ENCODE peak calls at places on chromosome 21, in seven cellular contexts. One of them, this sample, is unnamed.

GRCh38 chr21:10521091-10521598 is at the start of gene TPTE:
- DNase-seq in GM06990: peak; percentile 4
- DNase-seq in ovary: no peak
- DNase-seq in A549: no peak
- DNase-seq in Peyer's patch: no peak
- DNase-seq in fibroblast of mammary gland: no peak
- DNase-seq in upper lobe of right lung: no peak
- DNase-seq in this sample: no peak

GRCh38 chr21:14900058-14900457 is 164.7 kb downstream of the NRIP1 start:
- DNase-seq in GM06990: no peak
- DNase-seq in upper lobe of right lung: no peak
- DNase-seq in Peyer's patch: no peak
- DNase-seq in A549: no peak
- DNase-seq in ovary: no peak
- DNase-seq in fibroblast of mammary gland: peak; percentile 75
- DNase-seq in this sample: peak; percentile 57

GRCh38 chr21:46604975-46605758 is at the start of gene S100B:
- DNase-seq in A549: no peak
- DNase-seq in ovary: no peak
- DNase-seq in fibroblast of mammary gland: no peak
- DNase-seq in upper lobe of right lung: peak; percentile 56
- DNase-seq in Peyer's patch: no peak
- DNase-seq in GM06990: no peak
- DNase-seq in this sample: no peak

GRCh38 chr21:35468991-35469390 is 419.9 kb upstream of the RUNX1 start:
- DNase-seq in fibroblast of mammary gland: no peak
- DNase-seq in A549: no peak
- DNase-seq in GM06990: no peak
- DNase-seq in ovary: no peak
- DNase-seq in upper lobe of right lung: no peak
- DNase-seq in Peyer's patch: no peak
- DNase-seq in this sample: no peak

GRCh38 chr21:22106720-22107410 is 1108.7 kb downstream of the NCAM2 start:
- DNase-seq in upper lobe of right lung: no peak
- DNase-seq in A549: no peak
- DNase-seq in GM06990: no peak
- DNase-seq in Peyer's patch: no peak
- DNase-seq in ovary: no peak
- DNase-seq in fibroblast of mammary gland: no peak
- DNase-seq in this sample: no peak

GRCh38 chr21:31623664-31624063 is 35.8 kb upstream of the SOD1 start:
- DNase-seq in GM06990: no peak
- DNase-seq in upper lobe of right lung: no peak
- DNase-seq in A549: no peak
- DNase-seq in Peyer's patch: no peak
- DNase-seq in ovary: no peak
- DNase-seq in fibroblast of mammary gland: no peak
- DNase-seq in this sample: no peak

GRCh38 chr21:35530726-35531125 is 481.6 kb upstream of the RUNX1 start:
- DNase-seq in fibroblast of mammary gland: no peak
- DNase-seq in A549: no peak
- DNase-seq in Peyer's patch: no peak
- DNase-seq in GM06990: no peak
- DNase-seq in ovary: no peak
- DNase-seq in upper lobe of right lung: no peak
- DNase-seq in this sample: no peak

GRCh38 chr21:26047279-26047967 is 123.1 kb downstream of the APP start:
- DNase-seq in A549: no peak
- DNase-seq in upper lobe of right lung: no peak
- DNase-seq in GM06990: no peak
- DNase-seq in fibroblast of mammary gland: no peak
- DNase-seq in ovary: no peak
- DNase-seq in Peyer's patch: no peak
- DNase-seq in this sample: no peak

GRCh38 chr21:31558839-31559367 is 100.6 kb upstream of the SOD1 start:
- DNase-seq in fibroblast of mammary gland: peak; percentile 90
- DNase-seq in GM06990: peak; percentile 84
- DNase-seq in A549: peak; percentile 88
- DNase-seq in upper lobe of right lung: peak; percentile 86
- DNase-seq in ovary: peak; percentile 79
- DNase-seq in Peyer's patch: peak; percentile 78
- DNase-seq in this sample: peak; percentile 95

GRCh38 chr21:42556476-42556875 is 42.8 kb downstream of the SLC37A1 start:
- DNase-seq in A549: no peak
- DNase-seq in GM06990: no peak
- DNase-seq in fibroblast of mammary gland: no peak
- DNase-seq in Peyer's patch: no peak
- DNase-seq in ovary: no peak
- DNase-seq in upper lobe of right lung: peak; percentile 15
- DNase-seq in this sample: no peak

GRCh38 chr21:27425172-27425571 is 458.3 kb upstream of the ADAMTS5 start:
- DNase-seq in A549: no peak
- DNase-seq in GM06990: no peak
- DNase-seq in Peyer's patch: no peak
- DNase-seq in ovary: no peak
- DNase-seq in upper lobe of right lung: no peak
- DNase-seq in fibroblast of mammary gland: no peak
- DNase-seq in this sample: peak; percentile 4

GRCh38 chr21:26169611-26170470 is 729 bp downstream of the APP start:
- DNase-seq in A549: peak; percentile 58
- DNase-seq in Peyer's patch: peak; percentile 21
- DNase-seq in ovary: peak; percentile 64
- DNase-seq in upper lobe of right lung: peak; percentile 82
- DNase-seq in fibroblast of mammary gland: peak; percentile 68
- DNase-seq in GM06990: peak; percentile 67
- DNase-seq in this sample: peak; percentile 55

GRCh38 chr21:31801551-31802234 is 69.8 kb upstream of the SCAF4 start:
- DNase-seq in Peyer's patch: no peak
- DNase-seq in ovary: no peak
- DNase-seq in GM06990: no peak
- DNase-seq in A549: no peak
- DNase-seq in upper lobe of right lung: no peak
- DNase-seq in fibroblast of mammary gland: no peak
- DNase-seq in this sample: no peak

GRCh38 chr21:46150491-46151121 is 4.8 kb downstream of the FTCD start:
- DNase-seq in A549: no peak
- DNase-seq in upper lobe of right lung: peak; percentile 57
- DNase-seq in ovary: peak; percentile 20
- DNase-seq in Peyer's patch: no peak
- DNase-seq in GM06990: peak; percentile 3
- DNase-seq in fibroblast of mammary gland: peak; percentile 7
- DNase-seq in this sample: no peak

GRCh38 chr21:39188521-39189139 is 5.4 kb upstream of the PSMG1 start:
- DNase-seq in ovary: no peak
- DNase-seq in Peyer's patch: no peak
- DNase-seq in A549: no peak
- DNase-seq in GM06990: no peak
- DNase-seq in upper lobe of right lung: no peak
- DNase-seq in fibroblast of mammary gland: no peak
- DNase-seq in this sample: no peak

GRCh38 chr21:36065497-36066036 is 4.3 kb upstream of the CBR1 start:
- DNase-seq in fibroblast of mammary gland: peak; percentile 80
- DNase-seq in GM06990: no peak
- DNase-seq in A549: no peak
- DNase-seq in Peyer's patch: no peak
- DNase-seq in ovary: no peak
- DNase-seq in upper lobe of right lung: no peak
- DNase-seq in this sample: peak; percentile 66

GRCh38 chr21:26385721-26386120 is 187.4 kb downstream of the CYYR1 start:
- DNase-seq in GM06990: no peak
- DNase-seq in A549: no peak
- DNase-seq in ovary: no peak
- DNase-seq in fibroblast of mammary gland: peak; percentile 60
- DNase-seq in upper lobe of right lung: no peak
- DNase-seq in Peyer's patch: no peak
- DNase-seq in this sample: peak; percentile 65

GRCh38 chr21:27391990-27392389 is 425.1 kb upstream of the ADAMTS5 start:
- DNase-seq in Peyer's patch: no peak
- DNase-seq in upper lobe of right lung: no peak
- DNase-seq in ovary: no peak
- DNase-seq in A549: no peak
- DNase-seq in fibroblast of mammary gland: no peak
- DNase-seq in GM06990: no peak
- DNase-seq in this sample: no peak

GRCh38 chr21:27219068-27219467 is 252.2 kb upstream of the ADAMTS5 start:
- DNase-seq in upper lobe of right lung: no peak
- DNase-seq in GM06990: no peak
- DNase-seq in A549: no peak
- DNase-seq in fibroblast of mammary gland: peak; percentile 86
- DNase-seq in ovary: no peak
- DNase-seq in Peyer's patch: no peak
- DNase-seq in this sample: peak; percentile 73

GRCh38 chr21:28509031-28509430 is 483.6 kb downstream of the LTN1 start:
- DNase-seq in A549: no peak
- DNase-seq in GM06990: no peak
- DNase-seq in Peyer's patch: no peak
- DNase-seq in fibroblast of mammary gland: no peak
- DNase-seq in upper lobe of right lung: no peak
- DNase-seq in ovary: no peak
- DNase-seq in this sample: no peak

GRCh38 chr21:45910155-45910547 is 71.4 kb upstream of the COL6A1 start:
- DNase-seq in ovary: no peak
- DNase-seq in A549: no peak
- DNase-seq in fibroblast of mammary gland: no peak
- DNase-seq in Peyer's patch: no peak
- DNase-seq in GM06990: no peak
- DNase-seq in upper lobe of right lung: no peak
- DNase-seq in this sample: no peak

GRCh38 chr21:43764576-43765495 is 11.3 kb downstream of the CSTB start:
- DNase-seq in Peyer's patch: no peak
- DNase-seq in GM06990: no peak
- DNase-seq in upper lobe of right lung: no peak
- DNase-seq in ovary: no peak
- DNase-seq in A549: no peak
- DNase-seq in fibroblast of mammary gland: peak; percentile 59
- DNase-seq in this sample: no peak

GRCh38 chr21:40047993-40048730 is 180.9 kb downstream of the PCP4 start:
- DNase-seq in GM06990: no peak
- DNase-seq in fibroblast of mammary gland: no peak
- DNase-seq in A549: no peak
- DNase-seq in ovary: no peak
- DNase-seq in upper lobe of right lung: no peak
- DNase-seq in Peyer's patch: no peak
- DNase-seq in this sample: peak; percentile 38

GRCh38 chr21:35179990-35180557 is 131.0 kb upstream of the RUNX1 start:
- DNase-seq in upper lobe of right lung: no peak
- DNase-seq in ovary: no peak
- DNase-seq in A549: no peak
- DNase-seq in GM06990: no peak
- DNase-seq in fibroblast of mammary gland: peak; percentile 85
- DNase-seq in Peyer's patch: no peak
- DNase-seq in this sample: peak; percentile 57

GRCh38 chr21:35226960-35227741 is 178.0 kb upstream of the RUNX1 start:
- DNase-seq in GM06990: peak; percentile 66
- DNase-seq in fibroblast of mammary gland: no peak
- DNase-seq in A549: no peak
- DNase-seq in Peyer's patch: peak; percentile 71
- DNase-seq in upper lobe of right lung: no peak
- DNase-seq in ovary: no peak
- DNase-seq in this sample: no peak

GRCh38 chr21:44790401-44790800 is 11.2 kb downstream of the UBE2G2 start:
- DNase-seq in upper lobe of right lung: no peak
- DNase-seq in fibroblast of mammary gland: no peak
- DNase-seq in Peyer's patch: no peak
- DNase-seq in GM06990: no peak
- DNase-seq in ovary: no peak
- DNase-seq in A549: no peak
- DNase-seq in this sample: no peak
- H3K4me3 ChIP-seq in upper lobe of right lung: no peak overlapping the region
- H3K4me3 ChIP-seq in fibroblast of mammary gland: no peak overlapping the region
- H3K4me3 ChIP-seq in Peyer's patch: no peak overlapping the region
- H3K4me3 ChIP-seq in GM06990: no peak overlapping the region
- H3K4me3 ChIP-seq in ovary: no peak overlapping the region
- H3K4me3 ChIP-seq in A549: no peak overlapping the region
- H3K4me3 ChIP-seq in this sample: no peak overlapping the region

GRCh38 chr21:37166733-37167132 is 93.7 kb downstream of the TTC3 start:
- DNase-seq in Peyer's patch: no peak
- DNase-seq in A549: peak; percentile 12
- DNase-seq in GM06990: no peak
- DNase-seq in ovary: no peak
- DNase-seq in fibroblast of mammary gland: no peak
- DNase-seq in upper lobe of right lung: no peak
- DNase-seq in this sample: peak; percentile 36
- TF ChIP-seq CTCF in Peyer's patch: peak; percentile 7
- TF ChIP-seq CTCF in A549: peak; percentile 27
- TF ChIP-seq CTCF in GM06990: peak; percentile 35
- TF ChIP-seq CTCF in ovary: no peak
- TF ChIP-seq CTCF in fibroblast of mammary gland: no peak
- TF ChIP-seq CTCF in upper lobe of right lung: peak; percentile 8
- TF ChIP-seq CTCF in this sample: peak; percentile 39

GRCh38 chr21:34022557-34023335 is 50.6 kb upstream of the MRPS6 start:
- DNase-seq in GM06990: peak; percentile 41
- DNase-seq in fibroblast of mammary gland: no peak
- DNase-seq in ovary: no peak
- DNase-seq in upper lobe of right lung: no peak
- DNase-seq in A549: no peak
- DNase-seq in Peyer's patch: peak; percentile 47
- DNase-seq in this sample: no peak

GRCh38 chr21:34021726-34022125 is 51.7 kb upstream of the MRPS6 start:
- DNase-seq in upper lobe of right lung: no peak
- DNase-seq in ovary: no peak
- DNase-seq in GM06990: no peak
- DNase-seq in Peyer's patch: no peak
- DNase-seq in fibroblast of mammary gland: no peak
- DNase-seq in A549: no peak
- DNase-seq in this sample: peak; percentile 8

GRCh38 chr21:34023691-34024381 is 49.5 kb upstream of the MRPS6 start:
- DNase-seq in GM06990: no peak
- DNase-seq in Peyer's patch: no peak
- DNase-seq in upper lobe of right lung: no peak
- DNase-seq in fibroblast of mammary gland: no peak
- DNase-seq in A549: no peak
- DNase-seq in ovary: no peak
- DNase-seq in this sample: no peak

GRCh38 chr21:34020934-34021553 is 52.3 kb upstream of the MRPS6 start:
- DNase-seq in A549: no peak
- DNase-seq in fibroblast of mammary gland: no peak
- DNase-seq in GM06990: no peak
- DNase-seq in Peyer's patch: no peak
- DNase-seq in ovary: no peak
- DNase-seq in upper lobe of right lung: no peak
- DNase-seq in this sample: no peak

DNA sequence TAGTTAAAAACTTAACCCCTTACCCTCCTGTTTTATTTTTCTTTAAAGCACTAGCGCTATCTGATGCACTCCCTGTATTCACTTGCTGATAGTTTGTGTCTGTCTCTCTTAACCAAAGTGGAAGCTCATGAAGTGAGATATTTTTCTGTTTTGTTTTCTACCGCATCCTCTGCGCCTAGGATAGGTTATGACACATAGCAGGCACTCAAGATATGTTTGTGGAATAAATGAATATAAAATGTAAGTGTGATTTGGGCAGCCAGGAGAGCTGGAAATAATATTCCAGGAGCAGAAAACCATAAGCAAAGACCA is 49.0 kb upstream of the MRPS6 start:
- DNase-seq in fibroblast of mammary gland: no peak
- DNase-seq in Peyer's patch: no peak
- DNase-seq in GM06990: no peak
- DNase-seq in ovary: no peak
- DNase-seq in upper lobe of right lung: no peak
- DNase-seq in A549: no peak
- DNase-seq in this sample: no peak
- H3K4me3 ChIP-seq in fibroblast of mammary gland: no peak overlapping the region
- H3K4me3 ChIP-seq in Peyer's patch: no peak overlapping the region
- H3K4me3 ChIP-seq in GM06990: no peak overlapping the region
- H3K4me3 ChIP-seq in ovary: no peak overlapping the region
- H3K4me3 ChIP-seq in upper lobe of right lung: no peak overlapping the region
- H3K4me3 ChIP-seq in A549: no peak overlapping the region
- H3K4me3 ChIP-seq in this sample: no peak overlapping the region

GRCh38 chr21:20443558-20444155 is 554.6 kb upstream of the NCAM2 start:
- DNase-seq in fibroblast of mammary gland: no peak
- DNase-seq in ovary: no peak
- DNase-seq in A549: peak; percentile 1
- DNase-seq in Peyer's patch: no peak
- DNase-seq in GM06990: no peak
- DNase-seq in upper lobe of right lung: no peak
- DNase-seq in this sample: no peak
- TF ChIP-seq CTCF in fibroblast of mammary gland: peak; percentile 31
- TF ChIP-seq CTCF in ovary: no peak
- TF ChIP-seq CTCF in A549: no peak
- TF ChIP-seq CTCF in Peyer's patch: peak; percentile 4
- TF ChIP-seq CTCF in GM06990: peak; percentile 31
- TF ChIP-seq CTCF in upper lobe of right lung: peak; percentile 45
- TF ChIP-seq CTCF in this sample: no peak

This sample was measured in epithelial cell of esophagus.